ENCODE peak calls at places on chromosomes 11 and 22, in four cellular contexts. R is SK-N-SH treated with all-trans-retinoic acid at 6 μM for 48 hours, Z is Panc1, Q is gastroesophageal sphincter. N is an unnamed sample.

GRCh38 chr22:38271927-38272372 is 860 bp downstream of the TMEM184B start:
- ATAC-seq in R (peak; percentile 39), Z (no peak), Q (peak; percentile 6), N (peak; percentile 61)

GRCh38 chr11:116641561-116642045 is 131.2 kb downstream of the BUD13 start:
- ATAC-seq in R (peak; percentile 88), Z (peak; percentile 93), Q (no peak), N (peak; percentile 78)

GRCh38 chr22:36287881-36288515 is 35.1 kb downstream of the APOL1 start:
- ATAC-seq in R (no peak), Z (no peak), Q (no peak), N (peak; percentile 40)

GRCh38 chr11:3709977-3710376 is 38.8 kb upstream of the CHRNA10 start:
- ATAC-seq in R (peak; percentile 22), Z (no peak), Q (no peak), N (no peak)

GRCh38 chr11:3955299-3955665 is 99.8 kb downstream of the STIM1 start:
- ATAC-seq in R (no peak), Z (no peak), Q (no peak), N (peak; percentile 59)

GRCh38 chr11:75907926-75908527 is 93.0 kb downstream of the UVRAG start:
- ATAC-seq in R (no peak), Z (no peak), Q (no peak), N (no peak)

GRCh38 chr11:82756765-82757650 is 23.3 kb upstream of the FAM181B start:
- ATAC-seq in R (no peak), Z (no peak), Q (no peak), N (no peak)

GRCh38 chr11:32870676-32871075 is 21.9 kb upstream of the QSER1 start:
- ATAC-seq in R (peak; percentile 66), Z (peak; percentile 88), Q (no peak), N (no peak)

GRCh38 chr11:66100272-66101037 is 30.4 kb downstream of the PACS1 start:
- ATAC-seq in R (peak; percentile 71), Z (peak; percentile 59), Q (peak; percentile 70), N (peak; percentile 86)

GRCh38 chr11:111941963-111942362 is 4.8 kb downstream of the DIXDC1 start:
- ATAC-seq in R (no peak), Z (no peak), Q (no peak), N (peak; percentile 63)

GRCh38 chr11:96061730-96062524 is 138.0 kb upstream of the MTMR2 start:
- ATAC-seq in R (peak; percentile 90), Z (no peak), Q (no peak), N (peak; percentile 56)

GRCh38 chr11:65182258-65183170 is 786 bp downstream of the CAPN1 start:
- ATAC-seq in R (peak; percentile 46), Z (peak; percentile 59), Q (peak; percentile 21), N (peak; percentile 54)

GRCh38 chr22:37502342-37503182 is 16.4 kb upstream of the MFNG start:
- ATAC-seq in R (no peak), Z (peak; percentile 12), Q (peak; percentile 22), N (peak; percentile 52)

GRCh38 chr11:119680899-119681370 is 48.1 kb downstream of the NECTIN1 start:
- ATAC-seq in R (no peak), Z (no peak), Q (no peak), N (peak; percentile 77)

GRCh38 chr11:121415861-121416260 is 36.3 kb upstream of the SORL1 start:
- ATAC-seq in R (no peak), Z (no peak), Q (no peak), N (peak; percentile 51)

GRCh38 chr11:20097319-20098221 is 62.7 kb downstream of the DBX1 start:
- ATAC-seq in R (peak; percentile 86), Z (no peak), Q (peak; percentile 52), N (no peak)